ENCODE peak calls at places on chromosomes 2 and 18, in four cellular contexts. M is K562, L is GM12878, C is HepG2. D is an unnamed sample.
A peak's percentile ranks its signal among the peaks of the same experiment; 100 is the strongest.

GRCh38 chr2:63497561-63497960 is 90.7 kb downstream of the WDPCP start:
- DNase-seq in M (no peak), L (no peak), C (no peak), D (no peak)

GRCh38 chr2:207341816-207342215 is 176.1 kb upstream of the KLF7 start:
- DNase-seq in M (no peak), L (no peak), C (no peak), D (no peak)

GRCh38 chr2:46555011-46555410 is 75.6 kb downstream of the TMEM247 start:
- DNase-seq in M (no peak), L (no peak), C (no peak), D (peak; percentile 28)

GRCh38 chr2:25076749-25077148 is 34.9 kb downstream of the EFR3B start:
- DNase-seq in M (no peak), L (no peak), C (no peak), D (peak; percentile 80)

GRCh38 chr2:224171226-224171625 is 132.1 kb upstream of the SERPINE2 start:
- DNase-seq in M (no peak), L (no peak), C (no peak), D (no peak)

GRCh38 chr2:211756266-211756665 is 782.3 kb downstream of the ERBB4 start:
- DNase-seq in M (no peak), L (no peak), C (no peak), D (no peak)

GRCh38 chr2:118047273-118047898 is 33.5 kb upstream of the CCDC93 start:
- DNase-seq in M (no peak), L (no peak), C (no peak), D (no peak)

GRCh38 chr2:238883315-238884004 is 35.6 kb downstream of the TWIST2 start:
- DNase-seq in M (no peak), L (no peak), C (no peak), D (no peak)

GRCh38 chr2:12948231-12948962 is 231.7 kb downstream of the TRIB2 start:
- DNase-seq in M (no peak), L (no peak), C (no peak), D (peak; percentile 69)

GRCh38 chr2:241541564-241542277 is 16.8 kb upstream of the BOK start:
- DNase-seq in M (no peak), L (no peak), C (no peak), D (peak; percentile 71)

GRCh38 chr2:45782436-45782835 is 131.0 kb downstream of the PRKCE start:
- DNase-seq in M (no peak), L (no peak), C (no peak), D (no peak)

GRCh38 chr18:76246579-76246978 is 248.5 kb downstream of the ZNF516 start:
- DNase-seq in M (no peak), L (no peak), C (no peak), D (no peak)

GRCh38 chr18:13530879-13531387 is 195.4 kb downstream of the FAM210A start:
- DNase-seq in M (no peak), L (no peak), C (no peak), D (peak; percentile 43)

GRCh38 chr2:67625671-67626070 is 228.5 kb downstream of the ETAA1 start:
- DNase-seq in M (no peak), L (no peak), C (no peak), D (no peak)

GRCh38 chr2:108409768-108410167 is 32.0 kb downstream of the SULT1C4 start:
- DNase-seq in M (no peak), L (no peak), C (no peak), D (no peak)

GRCh38 chr2:120910956-120911951 is 175.6 kb downstream of the GLI2 start:
- DNase-seq in M (no peak), L (no peak), C (no peak), D (no peak)

GRCh38 chr2:220664272-220665107 is 907.6 kb downstream of the EPHA4 start:
- DNase-seq in M (no peak), L (no peak), C (no peak), D (no peak)

GRCh38 chr18:34956663-34957062 is 84.5 kb upstream of the MAPRE2 start:
- DNase-seq in M (no peak), L (no peak), C (no peak), D (no peak)

GRCh38 chr18:3059272-3059671 is 46.3 kb upstream of the LPIN2 start:
- DNase-seq in M (no peak), L (no peak), C (no peak), D (no peak)

GRCh38 chr18:61388010-61388409 is 54.8 kb downstream of the CDH20 start:
- DNase-seq in M (no peak), L (no peak), C (no peak), D (no peak)

GRCh38 chr2:156399950-156400703 is 36.1 kb upstream of the GPD2 start:
- DNase-seq in M (peak; percentile 63), L (peak; percentile 37), C (peak; percentile 55), D (peak; percentile 86)

GRCh38 chr2:238518127-238518827 is 91.5 kb downstream of the ASB1 start:
- DNase-seq in M (no peak), L (no peak), C (peak; percentile 92), D (no peak)

GRCh38 chr2:3325458-3326181 is 52.0 kb downstream of the EIPR1 start:
- DNase-seq in M (no peak), L (no peak), C (no peak), D (peak; percentile 49)

GRCh38 chr2:129502781-129503180 is 476.7 kb upstream of the RAB6C start:
- DNase-seq in M (no peak), L (no peak), C (no peak), D (no peak)

GRCh38 chr2:201182650-201183372 is at the start of gene CASP10:
- DNase-seq in M (peak; percentile 70), L (peak; percentile 77), C (peak; percentile 94), D (no peak)

GRCh38 chr2:219178377-219179175 is 501 bp downstream of the RETREG2 start:
- DNase-seq in M (peak; percentile 58), L (no peak), C (no peak), D (peak; percentile 81)

GRCh38 chr2:217666338-217666737 is 336.5 kb downstream of the TNS1 start:
- DNase-seq in M (no peak), L (no peak), C (no peak), D (no peak)

GRCh38 chr2:101704816-101705565 is 7.5 kb downstream of the MAP4K4 start:
- DNase-seq in M (no peak), L (no peak), C (no peak), D (no peak)

GRCh38 chr2:3625186-3625585 is 30.3 kb downstream of the COLEC11 start:
- DNase-seq in M (no peak), L (no peak), C (no peak), D (no peak)

GRCh38 chr18:24197412-24197811 is 58.5 kb downstream of the CABYR start:
- DNase-seq in M (no peak), L (no peak), C (no peak), D (no peak)

GRCh38 chr2:166436976-166437375 is 57.1 kb downstream of the SCN7A start:
- DNase-seq in M (no peak), L (no peak), C (no peak), D (no peak)

GRCh38 chr18:21364471-21364870 is 122.4 kb downstream of the GREB1L start:
- DNase-seq in M (no peak), L (no peak), C (no peak), D (no peak)

GRCh38 chr18:69839497-69839896 is 108.2 kb downstream of the CD226 start:
- DNase-seq in M (no peak), L (no peak), C (no peak), D (no peak)

GRCh38 chr18:6482198-6482977 is 67.7 kb upstream of the L3MBTL4 start:
- DNase-seq in M (peak; percentile 49), L (no peak), C (peak; percentile 38), D (peak; percentile 67)

GRCh38 chr18:65547046-65547445 is 203.8 kb upstream of the CDH7 start:
- DNase-seq in M (no peak), L (no peak), C (no peak), D (no peak)

GRCh38 chr2:114368705-114369104 is 73.7 kb upstream of the DPP10 start:
- DNase-seq in M (no peak), L (no peak), C (no peak), D (no peak)

GRCh38 chr18:49168281-49168680 is 217.5 kb upstream of the SMAD7 start:
- DNase-seq in M (no peak), L (no peak), C (no peak), D (no peak)

GRCh38 chr18:23487738-23488625 is 15.3 kb upstream of the RMC1 start:
- DNase-seq in M (peak; percentile 36), L (peak; percentile 62), C (peak; percentile 60), D (no peak)

GRCh38 chr18:50444539-50444938 is 69.7 kb downstream of the SKA1 start:
- DNase-seq in M (no peak), L (no peak), C (no peak), D (no peak)

DNA sequence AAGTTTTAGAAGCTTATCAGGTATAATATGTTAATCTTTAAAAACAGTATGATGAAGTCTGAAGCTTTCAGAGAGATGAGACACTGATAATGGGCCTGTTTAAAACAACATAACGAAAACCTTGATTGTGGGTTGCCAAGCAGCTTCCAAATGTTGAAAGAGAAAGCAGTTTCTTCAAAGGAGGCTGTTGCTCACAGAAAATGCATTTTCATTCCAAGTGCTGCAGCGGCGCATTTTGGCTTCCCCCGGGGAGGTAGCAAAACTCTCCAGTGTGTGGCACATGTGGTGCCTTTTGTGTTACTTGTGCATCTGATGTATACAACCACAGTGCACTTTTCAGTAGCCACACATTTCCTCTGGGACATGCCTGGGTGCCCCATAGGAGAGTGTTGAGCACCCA is 66.1 kb downstream of the TMEFF2 start:
- DNase-seq in M (no peak), L (no peak), C (no peak), D (no peak)
- TF ChIP-seq GABPA in M (no peak), L (no peak), C (no peak), D (no peak)

GRCh38 chr2:96485751-96486643 is 19.2 kb downstream of the NEURL3 start:
- DNase-seq in M (no peak), L (peak; percentile 97), C (peak; percentile 48), D (no peak)
- TF ChIP-seq NFIC in M (no peak), L (peak; percentile 80), C (no peak), D (no peak)

DNA sequence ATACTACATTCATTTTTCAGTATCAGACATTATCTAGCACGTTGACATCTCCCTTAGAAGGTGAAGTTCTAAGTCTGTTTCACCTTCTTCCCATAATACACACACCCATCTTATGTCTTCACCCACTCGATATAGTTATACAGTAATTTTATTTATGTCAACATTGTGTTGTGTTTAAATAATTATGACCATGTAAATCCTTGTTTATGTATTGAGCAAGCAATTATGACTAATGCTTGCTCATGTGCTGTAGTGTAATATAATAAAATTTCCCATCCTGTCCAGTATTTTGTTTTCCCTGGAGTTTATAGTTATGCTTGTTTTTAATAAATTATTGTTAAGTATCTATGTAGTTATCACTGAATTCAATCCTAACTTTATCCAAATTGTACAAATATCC is 163.2 kb downstream of the MTX2 start:
- DNase-seq in M (no peak), L (no peak), C (no peak), D (no peak)
- TF ChIP-seq GABPA in M (no peak), L (no peak), C (no peak), D (no peak)

DNA sequence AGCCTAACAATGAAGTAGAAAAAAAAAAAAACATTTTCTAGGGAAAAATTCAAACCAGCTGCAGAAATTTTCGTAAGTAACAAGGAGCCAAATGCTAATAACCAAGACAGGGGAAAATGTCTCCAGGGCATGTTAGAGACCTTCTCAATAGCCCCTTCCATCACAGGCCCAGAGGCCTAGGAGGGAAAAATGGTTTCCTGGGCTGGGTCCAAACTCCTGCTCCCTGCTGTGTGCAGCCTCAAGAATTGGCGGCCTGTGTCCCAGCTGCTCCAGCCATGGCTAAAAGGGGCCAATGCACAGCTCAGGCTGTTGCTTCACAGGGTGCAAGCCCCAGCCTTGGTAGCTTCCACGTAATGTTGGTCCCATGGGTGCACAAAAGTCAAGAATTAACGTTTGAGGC is 266.2 kb downstream of the ZEB2 start:
- DNase-seq in M (no peak), L (no peak), C (no peak), D (no peak)
- TF ChIP-seq NFIC in M (peak; percentile 61), L (no peak), C (no peak), D (no peak)

D was measured in SK-N-SH.